ENCODE peak calls at places on chromosomes 1 and 21, in five cellular contexts. R is NB4, F is pancreas, P is transverse colon, D is posterior vena cava. Y is an unnamed sample.

GRCh38 chr1:212722270-212722945 is 22.8 kb upstream of the BATF3 start:
- DNase-seq in R (no peak), F (no peak), P (no peak), D (no peak), Y (no peak)

GRCh38 chr21:38760017-38760761 is 45.5 kb upstream of the ETS2 start:
- DNase-seq in R (no peak), F (no peak), P (no peak), D (no peak), Y (no peak)

GRCh38 chr1:66400660-66401059 is 133.3 kb upstream of the SGIP1 start:
- DNase-seq in R (no peak), F (no peak), P (no peak), D (no peak), Y (no peak)

GRCh38 chr1:212288614-212289013 is 3.4 kb downstream of the PPP2R5A start:
- DNase-seq in R (no peak), F (no peak), P (no peak), D (no peak), Y (no peak)

GRCh38 chr1:12541274-12542137 is 76.5 kb downstream of the DHRS3 start:
- DNase-seq in R (no peak), F (no peak), P (peak; percentile 5), D (peak; percentile 90), Y (no peak)

GRCh38 chr1:246782120-246782900 is 58.1 kb downstream of the SCCPDH start:
- DNase-seq in R (peak; percentile 99), F (peak; percentile 46), P (no peak), D (no peak), Y (no peak)

GRCh38 chr21:17044696-17045095 is 468.1 kb upstream of the CXADR start:
- DNase-seq in R (no peak), F (no peak), P (no peak), D (no peak), Y (no peak)

GRCh38 chr21:26473471-26473870 is 99.6 kb downstream of the CYYR1 start:
- DNase-seq in R (no peak), F (no peak), P (no peak), D (no peak), Y (no peak)

GRCh38 chr1:97139512-97139911 is 417.9 kb downstream of the PTBP2 start:
- DNase-seq in R (no peak), F (no peak), P (no peak), D (no peak), Y (no peak)

GRCh38 chr1:85578321-85579295 is 2.0 kb upstream of the CCN1 start:
- DNase-seq in R (no peak), F (no peak), P (no peak), D (no peak), Y (no peak)

GRCh38 chr1:180530501-180530900 is 28.1 kb upstream of the ACBD6 start:
- DNase-seq in R (no peak), F (no peak), P (peak; percentile 11), D (no peak), Y (no peak)

GRCh38 chr1:160672118-160672517 is 25.3 kb upstream of the SLAMF1 start:
- DNase-seq in R (no peak), F (no peak), P (no peak), D (no peak), Y (no peak)

GRCh38 chr1:14486401-14487110 is 111.9 kb upstream of the KAZN start:
- DNase-seq in R (no peak), F (no peak), P (no peak), D (no peak), Y (no peak)

GRCh38 chr21:39911286-39911685 is 44.0 kb downstream of the PCP4 start:
- DNase-seq in R (no peak), F (no peak), P (no peak), D (no peak), Y (no peak)

GRCh38 chr1:50329332-50329932 is 93.8 kb downstream of the DMRTA2 start:
- DNase-seq in R (no peak), F (no peak), P (peak; percentile 85), D (no peak), Y (no peak)

GRCh38 chr1:25799758-25800537 is at the start of gene SELENON:
- DNase-seq in R (peak; percentile 73), F (peak; percentile 87), P (peak; percentile 59), D (peak; percentile 90), Y (no peak)

GRCh38 chr21:42744520-42745445 is 91.4 kb downstream of the PDE9A start:
- DNase-seq in R (no peak), F (no peak), P (no peak), D (no peak), Y (no peak)